ENCODE peak calls at places on chromosomes 1 and 21, in seven cellular contexts. B is mammary epithelial cell, A is right atrium auricular region, F is left ventricle myocardium inferior, M is cardiac muscle cell, W is endodermal cell, H is tibial artery. I is an unnamed sample.

GRCh38 chr1:78474092-78474491 is 16.7 kb upstream of the PTGFR start:
- DNase-seq in B (no peak), A (no peak), F (no peak), M (no peak), W (no peak), H (no peak), I (no peak)

GRCh38 chr21:41171210-41171609 is 3.2 kb downstream of the BACE2 start:
- DNase-seq in B (peak; percentile 96), A (no peak), F (peak; percentile 25), M (no peak), W (no peak), H (peak; percentile 53), I (no peak)

GRCh38 chr1:99594205-99594604 is 51.7 kb upstream of the PALMD start:
- DNase-seq in B (no peak), A (no peak), F (no peak), M (no peak), W (no peak), H (no peak), I (no peak)

GRCh38 chr21:41751621-41752020 is 15.2 kb downstream of the RIPK4 start:
- DNase-seq in B (peak; percentile 87), A (no peak), F (peak; percentile 4), M (no peak), W (no peak), H (no peak), I (no peak)

GRCh38 chr21:46060596-46061061 is 37.3 kb upstream of the COL6A2 start:
- DNase-seq in B (peak; percentile 67), A (peak; percentile 91), F (peak; percentile 75), M (no peak), W (peak; percentile 10), H (peak; percentile 92), I (peak; percentile 73)

GRCh38 chr1:36122062-36122461 is 3.0 kb downstream of the COL8A2 start:
- DNase-seq in B (no peak), A (no peak), F (no peak), M (no peak), W (no peak), H (no peak), I (no peak)

GRCh38 chr1:154810571-154810970 is 59.5 kb downstream of the KCNN3 start:
- DNase-seq in B (peak; percentile 44), A (no peak), F (no peak), M (no peak), W (no peak), H (no peak), I (no peak)

GRCh38 chr1:195604287-195604686 is 1004.0 kb downstream of the KCNT2 start:
- DNase-seq in B (peak; percentile 56), A (no peak), F (no peak), M (no peak), W (no peak), H (no peak), I (no peak)

GRCh38 chr1:56490619-56491018 is 88.7 kb downstream of the PLPP3 start:
- DNase-seq in B (no peak), A (no peak), F (no peak), M (no peak), W (no peak), H (no peak), I (no peak)

GRCh38 chr1:1120866-1121563 is 5.1 kb upstream of the C1orf159 start:
- DNase-seq in B (no peak), A (no peak), F (no peak), M (no peak), W (peak; percentile 38), H (no peak), I (no peak)

GRCh38 chr1:47843781-47844555 is 153.2 kb downstream of the TRABD2B start:
- DNase-seq in B (no peak), A (no peak), F (no peak), M (no peak), W (peak; percentile 20), H (no peak), I (no peak)

GRCh38 chr1:145892486-145893087 is 6.9 kb upstream of the ANKRD35 start:
- DNase-seq in B (no peak), A (no peak), F (no peak), M (peak; percentile 27), W (no peak), H (no peak), I (peak; percentile 74)

GRCh38 chr1:221794079-221794670 is 52.3 kb upstream of the DUSP10 start:
- DNase-seq in B (peak; percentile 88), A (no peak), F (no peak), M (no peak), W (no peak), H (no peak), I (no peak)

GRCh38 chr1:182331412-182331811 is 60.2 kb downstream of the GLUL start:
- DNase-seq in B (no peak), A (no peak), F (no peak), M (no peak), W (no peak), H (no peak), I (no peak)

GRCh38 chr1:26972390-26972789 is 12.1 kb upstream of the KDF1 start:
- DNase-seq in B (no peak), A (no peak), F (no peak), M (no peak), W (peak; percentile 42), H (no peak), I (no peak)

GRCh38 chr1:234607091-234608025 is 2.6 kb downstream of the IRF2BP2 start:
- DNase-seq in B (peak; percentile 43), A (no peak), F (peak; percentile 33), M (peak; percentile 59), W (peak; percentile 67), H (no peak), I (no peak)

GRCh38 chr1:186304982-186305949 is 69.8 kb downstream of the TPR start:
- DNase-seq in B (peak; percentile 14), A (no peak), F (no peak), M (peak; percentile 23), W (peak; percentile 48), H (no peak), I (no peak)

GRCh38 chr1:115158181-115158580 is 68.9 kb upstream of the TSPAN2 start:
- DNase-seq in B (peak; percentile 95), A (no peak), F (peak; percentile 33), M (no peak), W (no peak), H (peak; percentile 63), I (no peak)

GRCh38 chr1:248818505-248819374 is 7.0 kb downstream of the SH3BP5L start:
- DNase-seq in B (no peak), A (peak; percentile 57), F (no peak), M (no peak), W (no peak), H (no peak), I (no peak)

GRCh38 chr1:205276334-205277065 is 45.0 kb downstream of the NUAK2 start:
- DNase-seq in B (peak; percentile 68), A (no peak), F (no peak), M (no peak), W (no peak), H (no peak), I (no peak)

GRCh38 chr21:42833439-42833815 is 45.9 kb downstream of the WDR4 start:
- DNase-seq in B (no peak), A (no peak), F (no peak), M (peak; percentile 32), W (peak; percentile 82), H (no peak), I (no peak)

GRCh38 chr1:56435434-56436337 is 143.7 kb downstream of the PLPP3 start:
- DNase-seq in B (no peak), A (no peak), F (no peak), M (peak; percentile 28), W (peak; percentile 83), H (no peak), I (peak; percentile 65)

GRCh38 chr1:199135901-199136300 is 497.1 kb downstream of the PTPRC start:
- DNase-seq in B (no peak), A (no peak), F (no peak), M (no peak), W (no peak), H (no peak), I (no peak)

GRCh38 chr1:69673301-69673700 is 105.6 kb downstream of the LRRC7 start:
- DNase-seq in B (no peak), A (no peak), F (no peak), M (no peak), W (no peak), H (no peak), I (no peak)

GRCh38 chr1:218971166-218971565 is 202.5 kb upstream of the LYPLAL1 start:
- DNase-seq in B (no peak), A (no peak), F (no peak), M (no peak), W (no peak), H (no peak), I (no peak)

GRCh38 chr1:88979054-88979748 is 13.2 kb downstream of the KYAT3 start:
- DNase-seq in B (peak; percentile 46), A (no peak), F (no peak), M (no peak), W (no peak), H (no peak), I (no peak)

GRCh38 chr1:32142446-32143301 is 34.8 kb downstream of the KPNA6 start:
- DNase-seq in B (peak; percentile 44), A (peak; percentile 74), F (peak; percentile 47), M (peak; percentile 11), W (no peak), H (peak; percentile 24), I (peak; percentile 46)

GRCh38 chr1:5161372-5161771 is 507.0 kb downstream of the AJAP1 start:
- DNase-seq in B (no peak), A (no peak), F (no peak), M (no peak), W (peak; percentile 78), H (no peak), I (no peak)
- TF ChIP-seq CTCF in B (no peak), A (no peak), F (no peak), M (no peak), W (peak; percentile 69), H (no peak), I (no peak)

DNA sequence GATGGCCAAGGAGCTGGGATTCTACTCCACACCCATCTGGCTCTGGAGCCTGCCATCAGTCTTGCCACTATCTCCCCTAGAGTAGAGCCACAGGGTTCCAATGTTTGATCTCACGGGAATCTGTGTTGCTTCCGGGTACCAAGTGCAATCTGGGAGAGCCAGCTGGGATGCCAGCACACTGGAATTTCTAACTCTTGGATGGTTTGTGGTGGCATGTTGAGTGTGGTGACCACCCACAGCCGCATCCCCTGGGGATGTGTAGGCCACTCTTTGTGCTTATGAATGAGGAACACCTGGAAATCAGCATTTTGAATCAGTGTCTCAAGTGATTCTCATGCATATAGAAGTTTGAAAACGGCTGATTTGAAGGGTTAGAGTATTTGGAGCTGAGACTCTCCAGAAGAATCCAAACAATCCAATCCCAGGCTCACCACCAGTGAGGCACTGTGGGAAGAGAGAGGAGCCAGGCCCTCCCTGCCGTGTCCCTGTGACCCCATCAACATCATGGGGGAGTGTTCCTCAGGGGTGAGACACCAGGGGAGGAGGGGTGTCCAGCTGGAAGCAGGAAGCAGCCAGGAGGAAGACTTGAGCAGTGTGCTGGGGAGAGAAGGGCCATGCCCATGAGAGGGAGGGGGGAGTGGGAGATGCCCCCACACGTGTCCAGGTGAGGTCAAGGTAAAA is 13.4 kb downstream of the FBLIM1 start:
- DNase-seq in B (no peak), A (no peak), F (no peak), M (no peak), W (no peak), H (no peak), I (no peak)
- H3K36me3 ChIP-seq in B (peaks cover 36% of the 10 kb centered on the region), A (peaks cover 82% of the 10 kb centered on the region), F (peaks cover 77% of the 10 kb centered on the region), M (peaks cover 55% of the 10 kb centered on the region), W (peaks cover 81% of the 10 kb centered on the region), H (peaks cover 93% of the 10 kb centered on the region), I (no peaks in the 10 kb centered on the region)

GRCh38 chr1:46528297-46528955 is 23.0 kb downstream of the KNCN start:
- DNase-seq in B (no peak), A (no peak), F (no peak), M (peak; percentile 26), W (peak; percentile 70), H (no peak), I (no peak)
- TF ChIP-seq CTCF in B (no peak), A (no peak), F (peak; percentile 16), M (peak; percentile 25), W (peak; percentile 35), H (no peak), I (no peak)

GRCh38 chr1:156547982-156548381 is 24.4 kb downstream of the IQGAP3 start:
- DNase-seq in B (no peak), A (no peak), F (no peak), M (peak; percentile 5), W (no peak), H (no peak), I (peak; percentile 23)
- H3K36me3 ChIP-seq in B (peaks cover 14% of the 10 kb centered on the region), A (no peaks in the 10 kb centered on the region), F (no peaks in the 10 kb centered on the region), M (no peaks in the 10 kb centered on the region), W (peaks cover 59% of the 10 kb centered on the region), H (no peaks in the 10 kb centered on the region), I (no peaks in the 10 kb centered on the region)